ENCODE peak calls at places on chromosomes 2 and 18, in nine cellular contexts. R, P, M, I, J, X, Z, E and W are unnamed samples.

GRCh38 chr2:189347540-189347939 is 93.7 kb upstream of the WDR75 start:
- DNase-seq in P (peak; percentile 94), Z (peak; percentile 92), E (no peak), J (peak; percentile 44), M (peak; percentile 69), X (no peak), I (no peak), R (no peak), W (no peak)

GRCh38 chr2:16617282-16618266 is 48.1 kb downstream of the CYRIA start:
- DNase-seq in R (no peak), J (peak; percentile 76), Z (no peak), X (no peak), M (peak; percentile 52), I (no peak), E (peak; percentile 45), P (no peak), W (no peak)

GRCh38 chr2:232137346-232137745 is 175.8 kb downstream of the DIS3L2 start:
- DNase-seq in R (no peak), I (no peak), X (no peak), J (no peak), Z (no peak), E (no peak), M (no peak), P (peak; percentile 67), W (no peak)

GRCh38 chr2:181130686-181131085 is 150.3 kb downstream of the UBE2E3 start:
- DNase-seq in P (no peak), J (no peak), R (no peak), M (no peak), Z (no peak), I (no peak), X (no peak), E (no peak), W (no peak)

GRCh38 chr18:34740101-34740500 is 30.0 kb downstream of the DTNA start:
- DNase-seq in M (no peak), I (no peak), Z (no peak), P (no peak), J (no peak), X (no peak), E (no peak), R (no peak), W (no peak)

GRCh38 chr2:36511858-36512630 is 85.9 kb downstream of the FEZ2 start:
- DNase-seq in J (no peak), E (peak; percentile 53), P (no peak), M (peak; percentile 21), Z (peak; percentile 28), I (no peak), R (no peak), X (no peak), W (no peak)

GRCh38 chr18:8413189-8413588 is 196.0 kb upstream of the RAB12 start:
- DNase-seq in Z (no peak), X (no peak), P (no peak), M (no peak), E (no peak), J (no peak), I (no peak), R (no peak), W (no peak)

GRCh38 chr2:147275943-147276342 is 568.9 kb upstream of the ACVR2A start:
- DNase-seq in J (peak; percentile 61), X (no peak), M (peak; percentile 10), P (peak; percentile 21), E (peak; percentile 44), R (no peak), Z (no peak), I (no peak), W (no peak)

GRCh38 chr2:237473474-237474453 is 13.3 kb upstream of the MLPH start:
- DNase-seq in J (no peak), R (peak; percentile 91), X (no peak), M (no peak), I (no peak), Z (no peak), P (peak; percentile 12), E (no peak), W (no peak)

GRCh38 chr2:174688079-174688478 is 76.2 kb downstream of the CHRNA1 start:
- DNase-seq in I (no peak), R (no peak), Z (no peak), J (no peak), M (peak; percentile 47), P (peak; percentile 60), X (no peak), E (no peak), W (no peak)

GRCh38 chr2:144412727-144413126 is 107.2 kb downstream of the ZEB2 start:
- DNase-seq in P (peak; percentile 7), E (no peak), J (no peak), Z (no peak), M (no peak), X (no peak), I (no peak), R (no peak), W (no peak)

GRCh38 chr2:45466045-45466444 is 145.0 kb downstream of the SRBD1 start:
- DNase-seq in R (no peak), E (no peak), J (peak; percentile 65), X (no peak), P (no peak), M (no peak), I (no peak), Z (no peak), W (no peak)

GRCh38 chr2:236207472-236207871 is 39.3 kb upstream of the GBX2 start:
- DNase-seq in X (no peak), P (no peak), I (no peak), J (no peak), R (no peak), M (no peak), E (no peak), Z (no peak), W (no peak)

GRCh38 chr2:217790681-217791392 is 212.0 kb downstream of the TNS1 start:
- DNase-seq in Z (no peak), X (no peak), P (peak; percentile 24), I (no peak), R (no peak), J (no peak), E (no peak), M (peak; percentile 42), W (no peak)

GRCh38 chr2:98757904-98758421 is 27.0 kb upstream of the MGAT4A start:
- DNase-seq in R (peak; percentile 79), X (peak; percentile 43), I (peak; percentile 68), E (no peak), Z (peak; percentile 73), J (no peak), M (no peak), P (peak; percentile 98), W (peak; percentile 84)
- TF ChIP-seq CTCF in R (no peak), X (no peak), I (no peak), E (no peak), Z (no peak), J (no peak), M (no peak), P (no peak), W (no peak)

GRCh38 chr2:185274718-185275484 is 463.7 kb upstream of the FSIP2 start:
- DNase-seq in E (no peak), I (no peak), Z (no peak), M (no peak), R (no peak), J (no peak), X (no peak), P (no peak), W (no peak)

GRCh38 chr2:185284696-185285095 is 453.9 kb upstream of the FSIP2 start:
- DNase-seq in E (no peak), R (no peak), I (no peak), P (no peak), X (no peak), J (no peak), Z (no peak), M (no peak), W (no peak)

DNA sequence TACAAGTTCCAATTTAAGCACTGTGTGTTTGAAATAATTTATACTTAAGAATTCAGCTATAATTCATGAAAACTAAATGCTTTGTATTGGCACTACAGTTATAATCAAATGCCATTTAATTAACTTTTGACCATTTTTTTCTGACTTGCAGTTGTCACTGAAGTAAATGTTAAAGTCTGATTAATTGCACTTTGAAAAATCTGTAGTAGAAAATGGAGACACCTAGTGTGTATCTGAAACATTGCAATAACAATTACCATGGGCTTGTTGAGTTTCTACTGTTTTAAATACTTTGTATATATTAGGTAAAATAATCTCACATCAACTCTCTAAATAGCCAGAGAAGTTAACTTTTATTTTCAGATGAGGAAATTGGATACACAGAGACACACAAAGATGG is 458.6 kb upstream of the FSIP2 start:
- DNase-seq in M (no peak), P (peak; percentile 57), Z (no peak), J (peak; percentile 43), R (no peak), X (no peak), I (no peak), E (no peak), W (no peak)
- TF ChIP-seq CTCF in M (peak; percentile 74), P (peak; percentile 78), Z (no peak), J (no peak), R (peak; percentile 24), X (no peak), I (no peak), E (peak; percentile 69), W (no peak)

DNA sequence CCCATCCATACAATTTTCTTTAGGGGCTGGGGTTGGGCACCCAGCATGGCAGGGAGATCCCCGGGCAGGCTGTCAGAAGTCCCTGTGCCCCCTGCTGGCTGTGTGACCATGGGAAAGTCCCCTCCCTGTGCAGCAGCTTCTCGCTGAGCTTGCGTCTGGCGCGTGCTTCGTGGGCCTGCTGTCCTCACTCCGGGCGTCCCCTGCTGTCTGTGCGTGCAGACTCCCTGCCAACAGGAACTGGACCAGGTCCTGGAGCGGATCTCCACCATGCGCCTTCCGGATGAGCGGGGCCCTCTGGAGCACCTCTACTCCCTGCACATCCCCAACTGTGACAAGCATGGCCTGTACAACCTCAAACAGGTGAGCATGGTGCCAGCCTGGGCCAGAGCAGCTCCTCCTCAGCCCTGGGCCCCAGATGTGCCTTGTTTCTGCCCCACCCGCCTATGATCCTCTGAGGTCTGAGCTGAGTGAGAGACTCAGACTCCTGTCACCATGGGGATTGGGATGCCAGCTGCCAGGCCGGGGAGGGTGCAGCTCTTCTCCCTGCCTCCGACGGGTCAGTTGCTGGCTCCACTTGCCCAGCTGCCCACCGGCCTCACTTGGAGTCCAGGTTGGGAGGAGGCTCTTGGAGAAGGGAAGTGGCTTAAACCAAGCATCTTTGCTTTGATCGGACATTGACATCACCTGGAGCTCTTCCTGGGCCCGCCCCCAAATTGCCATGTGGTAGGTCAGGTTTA is 28.6 kb downstream of the IGFBP2 start:
- DNase-seq in M (no peak), R (no peak), E (no peak), X (no peak), Z (no peak), J (no peak), P (no peak), I (no peak), W (no peak)
- TF ChIP-seq CTCF in M (no peak), R (peak; percentile 20), E (no peak), X (no peak), Z (peak; percentile 29), J (no peak), P (peak; percentile 40), I (no peak), W (no peak)

GRCh38 chr2:102736607-102737409 is 25.0 kb upstream of the TMEM182 start:
- DNase-seq in M (peak; percentile 89), E (peak; percentile 89), R (peak; percentile 94), J (peak; percentile 88), I (peak; percentile 96), Z (no peak), X (peak; percentile 88), P (peak; percentile 67), W (peak; percentile 67)
- TF ChIP-seq CTCF in M (no peak), E (no peak), R (peak; percentile 3), J (no peak), I (no peak), Z (no peak), X (no peak), P (no peak), W (no peak)